ENCODE peak calls at places on chromosomes 4 and X, in six cellular contexts. B is mesenchymal stem cell, O is Peyer's patch, Y is astrocyte of the spinal cord, W is fibroblast of pulmonary artery, C is SK-N-MC. Q is an unnamed sample.

GRCh38 chrX:76253432-76253831 is 80.6 kb downstream of the PBDC1 start:
- DNase-seq in W (peak; percentile 55), B (peak; percentile 58), C (peak; percentile 2), O (no peak), Y (peak; percentile 19), Q (peak; percentile 46)

GRCh38 chrX:72094894-72095293 is 36.8 kb downstream of the RTL5 start:
- DNase-seq in C (no peak), Y (no peak), O (no peak), B (peak; percentile 75), W (peak; percentile 61), Q (peak; percentile 7)

GRCh38 chr4:148747721-148748268 is 305.6 kb upstream of the NR3C2 start:
- DNase-seq in Y (no peak), O (no peak), W (no peak), C (no peak), B (no peak), Q (no peak)

GRCh38 chr4:37473807-37474206 is 212.4 kb downstream of the RELL1 start:
- DNase-seq in O (no peak), C (no peak), Y (no peak), W (no peak), B (no peak), Q (no peak)

GRCh38 chrX:15749642-15750610 is 11.9 kb downstream of the CA5B start:
- DNase-seq in O (no peak), C (no peak), W (no peak), Y (no peak), B (peak; percentile 30), Q (peak; percentile 23)

GRCh38 chr4:16862688-16863087 is 35.8 kb downstream of the LDB2 start:
- DNase-seq in B (peak; percentile 15), O (no peak), W (no peak), Y (no peak), C (no peak), Q (peak; percentile 37)

GRCh38 chr4:146654976-146655761 is 16.5 kb downstream of the POU4F2 start:
- DNase-seq in B (peak; percentile 29), W (peak; percentile 25), C (no peak), Y (peak; percentile 18), O (no peak), Q (peak; percentile 11)

GRCh38 chrX:77422886-77423648 is 24.1 kb upstream of the FGF16 start:
- DNase-seq in C (no peak), O (no peak), Y (no peak), B (no peak), W (no peak), Q (no peak)

GRCh38 chrX:14598330-14598729 is 69.0 kb downstream of the GLRA2 start:
- DNase-seq in O (no peak), C (no peak), B (no peak), W (no peak), Y (no peak), Q (no peak)

GRCh38 chr4:94913316-94913715 is 155.6 kb downstream of the BMPR1B start:
- DNase-seq in Y (no peak), C (no peak), B (no peak), W (no peak), O (no peak), Q (no peak)

GRCh38 chr4:144357970-144358369 is 217.5 kb upstream of the GYPA start:
- DNase-seq in C (no peak), Y (no peak), O (no peak), W (no peak), B (no peak), Q (no peak)

GRCh38 chrX:154417157-154417556 is 5.8 kb downstream of the TAFAZZIN start:
- DNase-seq in B (no peak), W (no peak), Y (no peak), C (no peak), O (no peak), Q (no peak)

GRCh38 chrX:153200462-153200861 is 21.4 kb downstream of the MAGEA1 start:
- DNase-seq in C (no peak), W (no peak), B (no peak), Y (no peak), O (no peak), Q (no peak)

GRCh38 chrX:355329-356050 is 31.2 kb downstream of the PPP2R3B start:
- DNase-seq in C (no peak), O (no peak), B (no peak), W (no peak), Y (no peak), Q (no peak)

GRCh38 chr4:47031011-47031678 is at the start of gene GABRB1:
- DNase-seq in C (no peak), W (peak; percentile 61), B (peak; percentile 70), O (peak; percentile 60), Y (peak; percentile 70), Q (peak; percentile 27)

GRCh38 chr4:16626945-16627344 is 271.5 kb downstream of the LDB2 start:
- DNase-seq in Y (peak; percentile 89), C (no peak), W (peak; percentile 96), B (peak; percentile 95), O (no peak), Q (peak; percentile 99)

GRCh38 chr4:73451404-73451803 is 15.4 kb downstream of the AFP start:
- DNase-seq in Y (peak; percentile 93), C (no peak), O (no peak), B (peak; percentile 29), W (peak; percentile 76), Q (peak; percentile 45)

GRCh38 chr4:158861766-158862165 is 92.9 kb downstream of the FNIP2 start:
- DNase-seq in Y (no peak), C (no peak), O (no peak), W (no peak), B (no peak), Q (no peak)

GRCh38 chr4:169848018-169848417 is 90.3 kb upstream of the HPF1 start:
- DNase-seq in Y (no peak), W (no peak), B (no peak), C (no peak), O (no peak), Q (no peak)

GRCh38 chr4:177554966-177555574 is 112.8 kb upstream of the AGA start:
- DNase-seq in O (no peak), B (peak; percentile 48), W (peak; percentile 50), Y (peak; percentile 44), C (no peak), Q (peak; percentile 46)

GRCh38 chrX:150364347-150365050 is 1.4 kb downstream of the MAMLD1 start:
- DNase-seq in W (no peak), Y (peak; percentile 1), B (peak; percentile 38), C (no peak), O (no peak), Q (no peak)

GRCh38 chr4:180057198-180057821 is 2185.9 kb upstream of the TENM3 start:
- DNase-seq in B (peak; percentile 8), C (no peak), W (no peak), Y (peak; percentile 6), O (no peak), Q (no peak)

GRCh38 chr4:119049342-119049741 is 86.3 kb upstream of the MYOZ2 start:
- DNase-seq in B (no peak), O (no peak), Y (no peak), C (no peak), W (no peak), Q (no peak)

GRCh38 chr4:119046263-119046662 is 89.4 kb upstream of the MYOZ2 start:
- DNase-seq in O (no peak), C (no peak), Y (no peak), W (no peak), B (no peak), Q (no peak)

GRCh38 chr4:119044919-119045318 is 90.7 kb upstream of the MYOZ2 start:
- DNase-seq in W (no peak), Y (no peak), B (no peak), C (no peak), O (no peak), Q (no peak)

GRCh38 chr4:119050501-119051090 is 85.0 kb upstream of the MYOZ2 start:
- DNase-seq in Y (no peak), B (no peak), W (no peak), C (no peak), O (no peak), Q (no peak)

DNA sequence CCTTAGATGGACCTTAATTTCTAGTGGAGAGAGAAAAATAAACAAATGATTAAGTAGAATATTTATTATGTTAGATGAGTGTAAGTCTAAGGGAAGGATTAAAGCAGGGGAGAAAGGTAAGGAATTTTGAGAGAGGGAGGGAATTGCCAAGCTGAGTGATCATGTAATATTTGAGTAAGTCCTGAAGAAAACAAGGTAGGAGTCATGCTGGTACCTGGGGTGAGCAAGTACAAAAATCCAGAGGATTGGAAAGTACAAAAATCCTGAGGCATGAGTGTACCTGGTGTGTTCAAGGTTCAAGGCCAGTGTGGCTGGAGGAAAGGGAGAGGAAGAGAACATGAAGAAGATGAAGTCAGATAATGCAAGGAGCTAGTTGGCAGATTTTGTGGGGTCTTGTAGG is 87.2 kb upstream of the MYOZ2 start:
- DNase-seq in B (no peak), C (no peak), Y (no peak), W (no peak), O (no peak), Q (no peak)
- H3K4me3 ChIP-seq in B (no peak overlapping the region), C (no peak overlapping the region), Y (no peak overlapping the region), W (no peak overlapping the region), O (no peak overlapping the region), Q (no peak overlapping the region)

DNA sequence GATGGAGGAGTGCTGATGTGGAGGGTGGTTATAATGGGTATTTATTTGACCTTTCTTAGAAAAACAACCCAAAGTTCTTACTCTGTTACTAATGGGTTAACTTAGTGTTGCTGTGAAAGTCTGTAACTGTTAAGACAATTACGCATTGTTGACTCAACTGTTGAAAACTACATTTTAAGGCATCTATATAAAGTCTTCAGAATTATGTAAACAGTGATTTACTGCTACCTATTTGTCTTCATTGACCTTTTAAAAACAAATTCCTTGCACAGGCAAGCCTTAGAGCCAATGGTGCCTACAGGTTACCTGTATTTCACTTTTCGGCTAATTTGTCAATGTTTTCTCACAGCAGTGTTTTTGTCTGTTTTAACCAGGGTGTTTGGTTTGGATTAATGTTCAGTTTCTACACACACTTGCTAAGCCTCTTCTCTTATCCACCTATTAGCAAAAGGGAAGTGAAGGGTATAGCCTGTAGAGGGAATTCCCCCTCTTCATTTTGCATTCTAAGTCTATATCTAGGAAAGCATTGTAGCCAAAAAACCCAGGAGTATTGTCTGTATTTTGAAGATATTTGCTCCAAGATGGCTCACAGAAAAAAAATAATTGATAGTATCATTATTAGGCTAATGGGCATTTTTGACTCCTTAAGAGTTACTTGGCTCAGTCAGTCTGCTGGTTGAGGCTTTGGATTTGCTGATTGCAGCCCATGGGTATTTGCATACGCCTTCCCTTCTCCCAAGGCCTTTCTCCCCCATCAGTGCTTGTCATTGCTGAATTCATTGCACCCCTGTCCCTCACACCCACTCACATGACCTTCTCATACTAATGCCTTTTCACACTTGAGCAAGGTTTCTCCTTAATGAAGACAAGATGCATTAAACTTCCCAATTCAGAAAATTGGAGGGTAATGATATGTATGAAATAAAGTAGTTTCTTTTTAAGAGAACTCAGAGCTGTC is 30.5 kb downstream of the AFF1 start:
- DNase-seq in O (no peak), W (no peak), B (no peak), Y (no peak), C (no peak), Q (no peak)
- H3K4me3 ChIP-seq in O (no peak overlapping the region), W (no peak overlapping the region), B (no peak overlapping the region), Y (no peak overlapping the region), C (no peak overlapping the region), Q (no peak overlapping the region)

DNA sequence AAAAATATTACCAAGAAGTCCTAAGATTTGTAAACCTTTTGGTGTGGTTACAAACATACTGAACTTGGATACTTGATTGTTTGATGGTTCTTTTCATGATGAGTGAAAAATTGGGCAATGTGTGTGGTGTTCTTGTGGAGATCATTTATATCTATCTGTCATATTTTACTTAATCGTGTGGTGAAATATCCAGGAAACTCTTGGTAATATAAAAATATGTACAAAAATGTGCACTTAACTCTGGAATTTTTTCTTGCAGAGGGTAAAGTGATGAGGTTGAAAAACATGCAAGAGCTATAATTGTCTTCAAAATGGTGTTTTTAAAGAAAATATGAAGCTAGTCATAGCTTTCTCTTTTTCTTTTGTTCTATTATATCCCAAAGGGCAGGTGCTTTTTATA is 2.8 kb downstream of the DCUN1D4 start:
- DNase-seq in O (no peak), W (peak; percentile 24), C (no peak), Y (no peak), B (no peak), Q (no peak)
- H3K4me3 ChIP-seq in O (no peak overlapping the region), W (no peak overlapping the region), C (peak overlapping the region; percentile 86), Y (no peak overlapping the region), B (no peak overlapping the region), Q (no peak overlapping the region)

GRCh38 chrX:139929876-139930275 is 3.0 kb downstream of the ATP11C start:
- DNase-seq in O (no peak), W (no peak), B (no peak), C (no peak), Y (no peak), Q (no peak)
- H3K4me3 ChIP-seq in O (no peak overlapping the region), W (peak overlapping the region; percentile 74), B (no peak overlapping the region), C (peak overlapping the region; percentile 81), Y (no peak overlapping the region), Q (no peak overlapping the region)

Q was measured in fibroblast of mammary gland.